ENCODE peak calls at places on chromosomes 7 and 10, in five cellular contexts. Q is RWPE1; P is central memory CD4-positive, alpha-beta T cell; R is right cardiac atrium; D is HuH-7.5. E is an unnamed sample.
A peak's percentile ranks its signal among the peaks of the same experiment; 100 is the strongest.

GRCh38 chr10:90181251-90181691 is 479.9 kb downstream of the KIF20B start:
- DNase-seq in Q (no peak), P (no peak), D (no peak), R (no peak), E (no peak)

GRCh38 chr10:122276611-122277205 is 5.6 kb downstream of the BTBD16 start:
- DNase-seq in Q (peak; percentile 87), D (no peak), R (no peak), P (no peak), E (peak; percentile 54)

GRCh38 chr7:47782792-47783191 is 165.5 kb downstream of the PKD1L1 start:
- DNase-seq in R (no peak), D (no peak), Q (no peak), P (no peak), E (no peak)

GRCh38 chr10:66925896-66926719 is at the start of gene LRRTM3:
- DNase-seq in R (peak; percentile 44), P (no peak), D (peak; percentile 50), Q (peak; percentile 66), E (peak; percentile 56)

GRCh38 chr7:131633342-131633843 is 77.0 kb upstream of the PODXL start:
- DNase-seq in P (no peak), Q (no peak), R (peak; percentile 71), D (no peak), E (no peak)

GRCh38 chr10:635088-635861 is 54.2 kb downstream of the DIP2C start:
- DNase-seq in Q (no peak), D (no peak), P (no peak), R (no peak), E (no peak)

GRCh38 chr7:155857141-155857540 is 44.9 kb upstream of the SHH start:
- DNase-seq in P (no peak), Q (no peak), D (no peak), R (no peak), E (no peak)

GRCh38 chr7:106023369-106024322 is 60.6 kb downstream of the CDHR3 start:
- DNase-seq in Q (no peak), P (no peak), R (no peak), D (no peak), E (no peak)

GRCh38 chr7:131235489-131236317 is 92.0 kb upstream of the MKLN1 start:
- DNase-seq in D (no peak), P (peak; percentile 87), Q (peak; percentile 86), R (no peak), E (peak; percentile 16)

E was measured in HepG2.